ENCODE peak calls at places on chromosomes 4 and X, in five cellular contexts. T is SK-N-SH, N is A549, K is HCT116, Q is WTC11. B is an unnamed sample.
A peak's percentile ranks its signal among the peaks of the same experiment; 100 is the strongest.

GRCh38 chrX:72316408-72317079 is 10.8 kb upstream of the CITED1 start:
- DNase-seq in K (no peak), Q (peak; percentile 32), T (no peak), N (no peak), B (no peak)

GRCh38 chr4:19382993-19383392 is 868.7 kb upstream of the SLIT2 start:
- DNase-seq in K (no peak), Q (no peak), T (no peak), N (no peak), B (no peak)

GRCh38 chr4:183797041-183797444 is 108.1 kb upstream of the STOX2 start:
- DNase-seq in N (peak; percentile 32), T (no peak), K (no peak), Q (peak; percentile 30), B (no peak)

GRCh38 chr4:87806520-87806919 is 7.2 kb downstream of the IBSP start:
- DNase-seq in N (no peak), K (no peak), Q (no peak), T (no peak), B (no peak)

GRCh38 chr4:54547299-54548097 is 110.3 kb upstream of the KIT start:
- DNase-seq in T (no peak), N (no peak), K (no peak), Q (no peak), B (no peak)

GRCh38 chr4:178599521-178599920 is 1157.3 kb upstream of the AGA start:
- DNase-seq in Q (no peak), K (no peak), N (no peak), T (peak; percentile 2), B (no peak)

GRCh38 chr4:112855058-112855457 is 194.4 kb upstream of the ANK2 start:
- DNase-seq in N (no peak), T (no peak), K (no peak), Q (no peak), B (no peak)

GRCh38 chr4:153154010-153154975 is 50.0 kb upstream of the TRIM2 start:
- DNase-seq in T (peak; percentile 54), Q (no peak), K (no peak), N (no peak), B (no peak)

GRCh38 chr4:86595426-86595805 is 1.3 kb downstream of the PTPN13 start:
- DNase-seq in K (peak; percentile 8), Q (no peak), T (peak; percentile 12), N (no peak), B (no peak)

GRCh38 chr4:85030156-85030555 is 63.7 kb upstream of the WDFY3 start:
- DNase-seq in Q (no peak), K (no peak), T (no peak), N (no peak), B (no peak)

GRCh38 chrX:9906919-9907318 is 60.2 kb upstream of the CLDN34 start:
- DNase-seq in T (peak; percentile 21), Q (peak; percentile 30), N (no peak), K (no peak), B (no peak)

GRCh38 chrX:15319075-15319474 is 3.6 kb upstream of the ASB11 start:
- DNase-seq in Q (no peak), K (no peak), T (no peak), N (no peak), B (no peak)

GRCh38 chr4:177246636-177247584 is 62.8 kb upstream of the NEIL3 start:
- DNase-seq in T (no peak), Q (no peak), K (no peak), N (no peak), B (no peak)

GRCh38 chr4:102151696-102152095 is 193.6 kb downstream of the SLC39A8 start:
- DNase-seq in T (peak; percentile 33), Q (no peak), N (no peak), K (no peak), B (no peak)

GRCh38 chr4:122921300-122921699 is 1.1 kb downstream of the NUDT6 start:
- DNase-seq in K (no peak), Q (no peak), T (no peak), N (no peak), B (no peak)

GRCh38 chr4:4379540-4380087 is 7.3 kb upstream of the NSG1 start:
- DNase-seq in N (no peak), K (no peak), T (no peak), Q (no peak), B (no peak)

GRCh38 chr4:90064196-90064595 is 63.0 kb upstream of the CCSER1 start:
- DNase-seq in T (no peak), K (no peak), Q (no peak), N (no peak), B (no peak)

GRCh38 chrX:140822184-140822583 is 112.6 kb downstream of the LINC00632 start:
- DNase-seq in K (no peak), N (no peak), T (no peak), Q (no peak), B (no peak)

GRCh38 chrX:109475174-109475891 is 6.6 kb downstream of the GUCY2F start:
- DNase-seq in Q (peak; percentile 57), T (peak; percentile 31), N (peak; percentile 18), K (peak; percentile 54), B (no peak)

GRCh38 chr4:87268401-87268800 is 48.0 kb upstream of the KLHL8 start:
- DNase-seq in K (no peak), Q (no peak), N (no peak), T (no peak), B (no peak)

GRCh38 chr4:164136181-164136616 is 617.7 kb upstream of the SMIM31 start:
- DNase-seq in Q (peak; percentile 13), K (peak; percentile 19), N (no peak), T (no peak), B (no peak)

GRCh38 chrX:136250191-136251041 is 784 bp downstream of the MAP7D3 start:
- DNase-seq in T (no peak), N (peak; percentile 40), K (no peak), Q (no peak), B (peak; percentile 49)

GRCh38 chr4:121669163-121669550 is 27.6 kb downstream of the ANXA5 start:
- DNase-seq in K (no peak), Q (no peak), N (no peak), T (no peak), B (no peak)

GRCh38 chr4:119227690-119228089 is 15.2 kb downstream of the USP53 start:
- DNase-seq in T (no peak), Q (no peak), N (no peak), K (no peak), B (no peak)

GRCh38 chr4:2075171-2075986 is 16.3 kb downstream of the NAT8L start:
- DNase-seq in K (no peak), N (no peak), Q (no peak), T (no peak), B (no peak)

GRCh38 chrX:46263494-46263893 is 281.7 kb downstream of the ZNF674 start:
- DNase-seq in T (no peak), N (no peak), K (peak; percentile 40), Q (no peak), B (no peak)

GRCh38 chr4:22515145-22515887 is 550 bp downstream of the ADGRA3 start:
- DNase-seq in T (peak; percentile 86), K (no peak), Q (peak; percentile 59), N (peak; percentile 74), B (no peak)

GRCh38 chrX:1612641-1613286 is 2.1 kb upstream of the ASMT start:
- DNase-seq in N (no peak), K (no peak), Q (no peak), T (no peak), B (no peak)

GRCh38 chrX:1610166-1610565 is 4.7 kb upstream of the ASMT start:
- DNase-seq in T (no peak), N (no peak), Q (no peak), K (no peak), B (no peak)

GRCh38 chrX:1618689-1619088 is 3.8 kb downstream of the ASMT start:
- DNase-seq in Q (peak; percentile 39), T (no peak), N (no peak), K (no peak), B (no peak)

GRCh38 chrX:1610736-1611135 is 4.1 kb upstream of the ASMT start:
- DNase-seq in Q (no peak), K (no peak), N (no peak), T (no peak), B (no peak)

GRCh38 chrX:1614927-1615326 is at the start of gene ASMT:
- DNase-seq in Q (peak; percentile 28), K (no peak), N (no peak), T (no peak), B (no peak)
- TF ChIP-seq MAX in Q (peak; percentile 16), K (no peak), N (no peak), T (no peak), B (no peak)

DNA sequence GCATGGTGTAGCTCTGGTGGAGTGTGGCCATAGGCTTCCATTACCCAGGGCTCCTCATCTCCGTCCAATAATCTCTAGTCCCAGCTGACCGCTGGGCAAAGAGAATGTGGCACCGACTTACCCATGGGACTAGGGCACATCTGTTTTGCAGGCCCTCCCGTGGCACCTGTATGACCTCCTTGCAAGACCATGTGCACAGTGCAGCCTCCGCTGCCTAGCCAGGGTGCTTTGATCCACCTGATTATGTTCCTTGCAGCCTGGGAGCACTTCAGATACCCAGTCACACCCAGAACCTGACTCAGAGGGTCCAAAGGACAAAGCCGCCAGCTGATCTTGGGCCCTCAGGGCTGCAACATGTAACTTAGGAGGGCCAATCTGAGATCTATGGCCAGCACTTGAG is 84.8 kb downstream of the PCDH10 start:
- DNase-seq in Q (no peak), T (no peak), K (no peak), N (no peak), B (no peak)
- TF ChIP-seq MAX in Q (no peak), T (no peak), K (no peak), N (no peak), B (no peak)

GRCh38 chrX:148020329-148020728 is 39.2 kb downstream of the FMR1NB start:
- DNase-seq in T (no peak), K (no peak), N (no peak), Q (no peak), B (no peak)
- TF ChIP-seq MAX in T (no peak), K (no peak), N (no peak), Q (no peak), B (no peak)

GRCh38 chr4:160202802-160203201 is 1099.9 kb downstream of the RAPGEF2 start:
- DNase-seq in N (peak; percentile 1), Q (no peak), K (no peak), T (no peak), B (no peak)
- TF ChIP-seq MAX in N (no peak), Q (no peak), K (no peak), T (no peak), B (no peak)

DNA sequence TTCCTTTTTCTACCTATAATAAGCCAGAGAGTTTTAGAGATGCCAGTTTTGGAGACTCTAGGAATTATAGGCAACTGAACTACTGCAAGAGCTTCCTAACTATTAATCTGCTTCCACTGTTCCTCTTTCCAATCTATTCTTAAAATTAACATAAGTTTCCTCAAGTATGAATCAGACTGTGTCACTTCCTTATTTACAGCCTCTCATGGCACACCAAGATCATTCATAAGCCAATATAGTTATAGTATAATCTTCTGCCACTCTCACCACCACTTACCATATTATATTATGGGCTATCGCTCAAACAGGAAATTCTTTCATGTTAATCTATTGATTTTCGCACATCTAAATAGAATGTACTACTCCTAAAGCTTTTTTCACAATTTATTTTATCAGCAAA is 383.5 kb downstream of the STPG2 start:
- DNase-seq in T (no peak), Q (no peak), N (no peak), K (no peak), B (no peak)
- TF ChIP-seq MAX in T (no peak), Q (no peak), N (no peak), K (no peak), B (no peak)

B was measured in H1.